ENCODE peak calls at places on chromosome 4, in eight cellular contexts. Z, T, V, I, G, D, U and R are unnamed samples.
A peak's percentile ranks its signal among the peaks of the same experiment; 100 is the strongest.

GRCh38 chr4:151238477-151238876 is 38.5 kb upstream of the PRSS48 start:
- DNase-seq in V (no peak), G (no peak), U (no peak), T (no peak), I (peak; percentile 54), Z (no peak), D (no peak), R (no peak)

GRCh38 chr4:103150677-103151076 is 47.5 kb downstream of the CENPE start:
- DNase-seq in G (no peak), V (no peak), I (no peak), T (no peak), Z (no peak), D (no peak), U (no peak), R (no peak)

GRCh38 chr4:82223715-82224114 is 150.1 kb downstream of the HNRNPD start:
- DNase-seq in U (no peak), V (no peak), I (no peak), G (peak; percentile 57), T (peak; percentile 68), Z (no peak), D (no peak), R (no peak)

GRCh38 chr4:34181311-34181808 is 2063.0 kb downstream of the ARAP2 start:
- DNase-seq in V (no peak), D (no peak), U (no peak), T (no peak), I (peak; percentile 81), G (no peak), Z (no peak), R (no peak)

GRCh38 chr4:121728798-121729226 is 32.0 kb upstream of the ANXA5 start:
- DNase-seq in U (no peak), T (no peak), D (no peak), V (no peak), I (peak; percentile 79), G (no peak), Z (no peak), R (no peak)

GRCh38 chr4:173242466-173243250 is 74.0 kb downstream of the GALNT7 start:
- DNase-seq in V (no peak), Z (no peak), T (no peak), G (no peak), U (no peak), I (no peak), D (no peak), R (no peak)

GRCh38 chr4:58649236-58649635 is 1539.1 kb upstream of the IGFBP7 start:
- DNase-seq in V (no peak), T (no peak), U (no peak), G (no peak), I (no peak), Z (no peak), D (no peak), R (no peak)

GRCh38 chr4:36237366-36238353 is 6.7 kb downstream of the ARAP2 start:
- DNase-seq in G (no peak), D (no peak), U (no peak), I (no peak), V (no peak), T (no peak), Z (no peak), R (no peak)

GRCh38 chr4:109368661-109369060 is 65.0 kb upstream of the SEC24B start:
- DNase-seq in I (no peak), U (no peak), T (no peak), V (no peak), D (no peak), G (no peak), Z (no peak), R (no peak)

GRCh38 chr4:101660607-101661006 is 129.9 kb upstream of the BANK1 start:
- DNase-seq in Z (no peak), D (no peak), I (no peak), V (no peak), G (no peak), T (no peak), U (no peak), R (no peak)

GRCh38 chr4:20313237-20314030 is 61.7 kb downstream of the SLIT2 start:
- DNase-seq in I (no peak), Z (no peak), D (peak; percentile 78), V (peak; percentile 91), T (peak; percentile 0), G (peak; percentile 3), U (no peak), R (peak; percentile 18)
- TF ChIP-seq CTCF in I (no peak), Z (no peak), D (peak; percentile 35), V (peak; percentile 87), T (no peak), G (no peak), U (no peak), R (peak; percentile 60)

DNA sequence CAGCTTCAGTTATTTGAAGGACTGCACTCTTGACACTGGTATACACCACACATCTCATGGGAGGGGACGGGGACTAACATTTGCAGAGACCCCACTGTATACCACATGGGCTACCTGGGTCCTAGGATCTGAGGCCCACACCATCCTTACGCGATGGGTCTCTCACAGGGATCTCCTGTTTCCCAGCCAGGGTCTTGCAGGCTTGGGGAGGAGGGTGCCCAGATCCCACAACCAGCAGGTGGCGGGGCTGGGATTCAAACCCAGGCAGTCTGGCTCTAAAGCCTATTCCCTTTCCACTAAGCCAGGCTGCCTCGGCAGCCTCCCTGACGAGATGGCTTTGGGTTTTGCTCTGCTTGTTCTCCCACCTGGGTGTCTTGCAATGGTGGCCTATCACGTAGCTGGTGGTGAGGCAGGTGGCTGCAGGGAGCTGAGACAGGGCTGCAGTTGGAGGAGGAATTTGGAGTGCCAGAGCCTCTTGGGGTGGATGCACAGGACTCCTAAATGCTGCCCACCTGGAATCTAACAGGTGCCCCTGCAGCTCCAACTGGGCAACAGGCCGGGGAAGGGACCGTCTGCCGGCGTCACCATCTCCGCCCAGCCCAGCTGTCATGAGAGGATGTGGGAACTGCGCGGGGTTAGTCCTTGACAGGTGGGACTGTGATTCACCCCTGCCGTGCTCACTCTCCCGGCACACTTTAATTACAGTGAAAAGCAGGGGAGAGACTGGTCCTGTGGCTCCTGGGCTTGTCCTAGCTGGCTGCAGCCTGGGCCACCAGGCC is 110.7 kb downstream of the PSAPL1 start:
- DNase-seq in T (no peak), U (no peak), V (no peak), Z (peak; percentile 36), G (no peak), I (no peak), D (no peak), R (no peak)
- TF ChIP-seq CTCF in T (no peak), U (no peak), V (no peak), Z (no peak), G (no peak), I (no peak), D (no peak), R (no peak)

GRCh38 chr4:15001248-15001824 is 945 bp upstream of the CPEB2 start:
- DNase-seq in U (peak; percentile 63), V (peak; percentile 82), D (peak; percentile 21), T (no peak), I (peak; percentile 96), G (peak; percentile 73), Z (peak; percentile 88), R (peak; percentile 18)
- TF ChIP-seq CTCF in U (no peak), V (no peak), D (no peak), T (peak; percentile 15), I (no peak), G (no peak), Z (no peak), R (no peak)

DNA sequence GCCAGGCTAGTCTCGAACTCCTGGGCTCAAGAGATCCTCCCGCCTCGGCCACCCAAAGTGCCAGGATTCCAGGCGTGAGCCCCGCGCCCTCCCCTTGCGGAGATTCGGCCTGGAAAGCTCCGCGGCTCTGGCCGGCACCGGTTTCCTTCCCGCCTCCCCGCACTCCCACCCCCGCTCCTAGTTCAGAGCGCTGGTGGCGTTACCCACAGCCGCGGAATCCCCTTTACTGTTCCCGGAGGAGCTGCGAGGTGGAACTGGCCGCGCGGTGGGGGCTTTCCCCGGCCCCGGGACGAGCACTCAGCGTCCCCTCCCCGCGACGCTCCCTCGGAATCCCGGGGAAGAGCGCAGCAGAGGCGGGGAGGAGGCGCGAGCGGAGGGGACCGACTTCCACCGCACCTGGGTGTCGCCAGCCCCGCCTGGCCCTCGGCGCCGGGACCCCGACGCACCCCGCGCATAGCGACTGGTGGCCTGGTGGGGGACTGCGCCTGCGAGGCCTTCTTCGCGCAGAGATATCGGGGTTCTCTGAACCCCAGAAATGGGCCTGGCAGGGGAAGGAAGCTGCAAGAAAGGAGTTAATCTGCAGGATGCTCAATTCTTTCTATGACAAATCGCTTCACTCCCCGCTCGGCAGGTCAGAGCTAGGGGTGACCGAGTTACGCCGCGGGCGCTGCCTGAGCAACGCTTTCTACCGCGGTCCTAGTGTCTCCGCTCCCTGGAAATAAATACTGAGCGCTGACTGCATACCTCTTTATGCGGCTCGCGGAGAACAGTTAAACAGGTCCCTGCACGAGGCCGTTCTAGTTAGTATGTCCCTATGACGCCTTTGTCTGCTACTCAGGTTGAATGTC is 14.6 kb upstream of the SLC25A4 start:
- DNase-seq in I (no peak), U (peak; percentile 34), D (peak; percentile 36), G (peak; percentile 26), V (peak; percentile 85), T (peak; percentile 63), Z (no peak), R (no peak)
- TF ChIP-seq CTCF in I (no peak), U (no peak), D (peak; percentile 41), G (peak; percentile 45), V (peak; percentile 58), T (peak; percentile 35), Z (peak; percentile 23), R (peak; percentile 50)

GRCh38 chr4:1377606-1378261 is 28.5 kb downstream of the NKX1-1 start:
- DNase-seq in T (no peak), D (no peak), V (peak; percentile 35), I (no peak), Z (peak; percentile 42), U (no peak), G (no peak), R (no peak)

GRCh38 chr4:1378559-1379231 is 27.5 kb downstream of the NKX1-1 start:
- DNase-seq in V (peak; percentile 43), G (no peak), T (no peak), D (no peak), Z (peak; percentile 51), I (no peak), U (no peak), R (no peak)

GRCh38 chr4:1376391-1376840 is 29.4 kb downstream of the UVSSA start:
- DNase-seq in V (peak; percentile 32), T (no peak), Z (no peak), D (no peak), I (no peak), G (no peak), U (no peak), R (no peak)

GRCh38 chr4:1375761-1376322 is 28.8 kb downstream of the UVSSA start:
- DNase-seq in I (no peak), T (no peak), V (peak; percentile 29), U (no peak), D (no peak), Z (peak; percentile 47), G (no peak), R (no peak)

DNA sequence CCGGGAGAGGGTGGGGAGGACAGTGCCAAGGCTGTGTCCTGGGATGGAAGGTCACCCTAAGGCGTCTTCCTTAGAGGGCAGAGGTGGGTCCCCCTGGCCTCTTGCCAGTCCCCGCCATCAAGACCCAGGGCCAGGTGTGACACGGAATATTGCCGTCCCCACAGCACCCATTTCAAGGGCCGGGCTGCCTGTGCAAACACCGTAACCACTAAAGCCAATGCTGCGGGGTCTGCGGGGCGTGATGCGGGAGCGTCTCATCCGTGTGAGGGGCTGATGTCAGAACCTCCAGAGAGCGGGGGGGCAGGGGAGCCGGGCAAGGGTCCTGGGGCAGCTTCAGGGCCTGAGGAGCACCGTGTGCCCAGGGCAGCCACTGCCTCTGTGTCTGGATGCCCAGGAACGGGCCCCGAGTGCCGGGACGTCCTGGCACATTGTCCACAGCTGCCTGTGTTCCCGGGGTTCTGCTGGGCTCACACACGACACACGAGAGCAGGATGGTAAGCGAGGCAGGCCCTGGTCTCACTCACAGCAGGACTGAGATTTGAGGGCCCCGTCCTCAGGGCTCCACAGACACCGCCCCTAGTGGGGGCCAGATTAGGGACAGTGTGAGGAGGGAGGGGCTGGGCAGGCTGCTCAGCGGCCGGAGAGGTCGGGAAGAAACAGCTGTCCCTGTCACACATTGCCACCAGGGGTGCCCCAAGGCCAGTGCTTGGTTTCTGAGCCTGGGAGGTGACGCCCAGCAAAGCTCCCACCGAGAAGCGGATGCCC is 29.2 kb downstream of the NKX1-1 start:
- DNase-seq in U (no peak), V (peak; percentile 70), I (no peak), D (no peak), G (no peak), Z (peak; percentile 53), T (no peak), R (no peak)
- TF ChIP-seq CTCF in U (no peak), V (peak; percentile 57), I (no peak), D (no peak), G (no peak), Z (no peak), T (no peak), R (no peak)